ENCODE peak calls at places on chromosomes 12 and 14, in eight cellular contexts. Q is hepatocyte, Z is epithelial cell of proximal tubule, Y is small intestine, K is brain microvascular endothelial cell, B is upper lobe of right lung, C is heart left ventricle, T is cardiac muscle cell. F is an unnamed sample.

GRCh38 chr12:54565658-54566552 is 16.5 kb downstream of the PDE1B start:
- DNase-seq in K (no peak), B (no peak), Z (no peak), Y (no peak), T (no peak), Q (no peak), C (no peak), F (no peak)

GRCh38 chr12:127270193-127270592 is 996.8 kb upstream of the TMEM132C start:
- DNase-seq in C (no peak), Q (peak), K (peak), T (no peak), Y (no peak), Z (no peak), B (no peak), F (no peak)

GRCh38 chr12:4270016-4270669 is 3.4 kb upstream of the CCND2 start:
- DNase-seq in T (no peak), Y (peak), Z (no peak), B (no peak), K (no peak), C (no peak), Q (no peak), F (no peak)

GRCh38 chr14:74548881-74549280 is 55.3 kb downstream of the ISCA2 start:
- DNase-seq in C (peak), B (no peak), Z (no peak), Y (no peak), T (no peak), Q (peak), K (peak), F (no peak)

GRCh38 chr14:105397350-105397931 is 897 bp upstream of the TEX22 start:
- DNase-seq in C (peak), K (no peak), T (no peak), Q (no peak), Y (no peak), B (no peak), Z (no peak), F (no peak)

GRCh38 chr14:33949051-33950037 is 1.5 kb downstream of the EGLN3 start:
- DNase-seq in T (no peak), K (no peak), C (no peak), Z (no peak), Y (peak), Q (no peak), B (no peak), F (no peak)

GRCh38 chr12:90829044-90829443 is 125.9 kb downstream of the CCER1 start:
- DNase-seq in Z (no peak), B (no peak), K (no peak), Y (no peak), T (no peak), Q (no peak), C (no peak), F (no peak)

GRCh38 chr12:67640863-67641262 is 7.7 kb upstream of the DYRK2 start:
- DNase-seq in Q (peak), Z (no peak), K (no peak), B (no peak), Y (no peak), T (no peak), C (no peak), F (no peak)

GRCh38 chr12:7012024-7012607 is 6.2 kb downstream of the LPCAT3 start:
- DNase-seq in T (no peak), Z (no peak), C (no peak), Y (peak), K (no peak), B (no peak), Q (no peak), F (no peak)

GRCh38 chr14:50786821-50787464 is 44.0 kb downstream of the NIN start:
- DNase-seq in T (no peak), Q (no peak), K (no peak), B (no peak), Y (no peak), Z (no peak), C (no peak), F (no peak)

GRCh38 chr12:92206596-92206995 is 61.0 kb upstream of the BTG1 start:
- DNase-seq in Z (no peak), C (no peak), Q (no peak), T (no peak), Y (no peak), K (no peak), B (no peak), F (no peak)

GRCh38 chr14:34650786-34651584 is 21.0 kb upstream of the SNX6 start:
- DNase-seq in T (no peak), K (peak), Z (peak), Q (peak), B (no peak), Y (no peak), C (no peak), F (peak)

GRCh38 chr14:98984719-98985041 is 287.3 kb downstream of the BCL11B start:
- DNase-seq in C (no peak), K (no peak), B (no peak), Z (no peak), T (no peak), Y (peak), Q (no peak), F (no peak)

GRCh38 chr14:75537071-75537470 is 14.8 kb downstream of the BATF start:
- DNase-seq in Y (no peak), Q (no peak), T (no peak), C (no peak), Z (no peak), B (no peak), K (no peak), F (no peak)

GRCh38 chr12:54390668-54391551 is 6.4 kb upstream of the ZNF385A start:
- DNase-seq in Z (no peak), C (no peak), Q (peak), Y (peak), K (no peak), B (no peak), T (peak), F (peak)

GRCh38 chr14:89417469-89418225 is 614 bp upstream of the FOXN3 start:
- DNase-seq in T (peak), C (peak), B (peak), Y (peak), K (peak), Q (peak), Z (no peak), F (no peak)

GRCh38 chr14:77130386-77130785 is 11.2 kb downstream of the ZDHHC22 start:
- DNase-seq in T (no peak), Z (no peak), K (no peak), B (peak), Y (no peak), Q (no peak), C (no peak), F (no peak)

GRCh38 chr12:90770861-90771260 is 184.1 kb downstream of the CCER1 start:
- DNase-seq in C (no peak), K (no peak), B (no peak), Z (no peak), T (no peak), Y (no peak), Q (no peak), F (no peak)

GRCh38 chr12:113246478-113247122 is 25.3 kb downstream of the TPCN1 start:
- DNase-seq in Q (peak), K (no peak), T (no peak), Z (no peak), C (no peak), B (no peak), Y (no peak), F (peak)

GRCh38 chr12:113932411-113933196 is 33.5 kb downstream of the RBM19 start:
- DNase-seq in C (no peak), Y (no peak), Z (no peak), B (no peak), T (peak), K (peak), Q (peak), F (no peak)

GRCh38 chr14:104303705-104304425 is 165.5 kb downstream of the KIF26A start:
- DNase-seq in B (no peak), Y (no peak), Z (no peak), Q (no peak), T (no peak), C (no peak), K (no peak), F (no peak)

GRCh38 chr12:51051787-51052186 is 3.7 kb downstream of the LETMD1 start:
- DNase-seq in K (no peak), B (no peak), Q (no peak), T (no peak), C (no peak), Z (no peak), Y (no peak), F (no peak)

GRCh38 chr14:77098470-77099353 is 654 bp downstream of the CIPC start:
- DNase-seq in Z (no peak), T (peak), Q (peak), B (peak), K (no peak), Y (peak), C (peak), F (peak)

GRCh38 chr12:89346741-89347324 is 5.5 kb downstream of the DUSP6 start:
- DNase-seq in Z (no peak), T (peak), Q (no peak), K (peak), B (no peak), Y (peak), C (peak), F (no peak)

GRCh38 chr12:62191747-62192485 is 68.3 kb upstream of the USP15 start:
- DNase-seq in T (peak), Q (peak), B (peak), K (peak), Z (peak), Y (no peak), C (peak), F (no peak)

DNA sequence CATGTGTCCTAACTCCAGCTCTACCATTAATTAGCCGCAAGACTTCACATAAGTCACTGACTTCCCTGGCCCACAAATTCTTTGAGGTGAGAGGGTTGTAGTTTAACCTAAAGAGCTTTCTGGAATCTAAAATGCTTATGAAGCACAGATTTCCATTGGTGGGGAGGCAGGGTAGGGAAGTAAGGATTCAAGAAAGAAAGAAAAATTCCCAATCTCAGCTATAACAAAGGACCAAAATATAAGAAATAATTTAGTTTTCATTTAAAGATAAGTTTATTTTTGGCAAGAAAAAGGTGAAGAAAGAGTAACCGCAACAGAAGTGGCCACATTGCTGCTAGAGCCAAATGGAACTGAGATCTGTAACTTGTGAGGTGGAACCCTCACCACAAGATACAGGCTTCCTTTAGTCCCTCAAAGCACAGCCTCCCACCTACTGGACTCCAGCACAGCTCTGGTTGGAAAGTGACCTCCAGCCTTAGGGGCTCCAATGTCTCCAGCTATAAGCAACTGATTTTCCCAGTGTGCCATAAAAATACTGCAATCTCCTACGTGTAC is 23.6 kb downstream of the DAD1 start:
- DNase-seq in C (no peak), K (no peak), T (no peak), Z (no peak), Q (no peak), B (no peak), Y (no peak), F (no peak)
- H3K4me3 ChIP-seq in C (no peak), K (no peak), T (no peak), Z (no peak), Q (no peak), B (no peak), Y (no peak), F (no peak)

GRCh38 chr14:80428171-80428570 is 216.9 kb upstream of the DIO2 start:
- DNase-seq in Z (no peak), C (no peak), T (no peak), B (no peak), Y (no peak), Q (no peak), K (no peak), F (no peak)
- H3K4me3 ChIP-seq in Z (no peak), C (no peak), T (no peak), B (no peak), Y (no peak), Q (no peak), K (no peak), F (no peak)

GRCh38 chr12:38137287-38137686 is 179.3 kb upstream of the ALG10B start:
- DNase-seq in Z (no peak), K (no peak), Q (no peak), Y (no peak), B (no peak), T (no peak), C (no peak), F (no peak)

GRCh38 chr12:38141239-38141638 is 175.3 kb upstream of the ALG10B start:
- DNase-seq in T (no peak), C (no peak), B (no peak), K (no peak), Q (no peak), Z (no peak), Y (no peak), F (no peak)

GRCh38 chr12:38139456-38139855 is 177.1 kb upstream of the ALG10B start:
- DNase-seq in Q (no peak), T (no peak), Y (no peak), Z (no peak), B (no peak), K (no peak), C (no peak), F (no peak)

GRCh38 chr12:38138225-38139221 is 178.1 kb upstream of the ALG10B start:
- DNase-seq in Y (peak), C (peak), K (peak), Z (peak), T (peak), B (peak), Q (peak), F (peak)

GRCh38 chr12:38137716-38138115 is 178.9 kb upstream of the ALG10B start:
- DNase-seq in Q (no peak), Y (no peak), C (no peak), Z (no peak), B (no peak), K (no peak), T (no peak), F (no peak)
- H3K4me3 ChIP-seq in Q (no peak), Y (no peak), C (no peak), Z (peak), B (peak), K (no peak), T (no peak), F (no peak)

DNA sequence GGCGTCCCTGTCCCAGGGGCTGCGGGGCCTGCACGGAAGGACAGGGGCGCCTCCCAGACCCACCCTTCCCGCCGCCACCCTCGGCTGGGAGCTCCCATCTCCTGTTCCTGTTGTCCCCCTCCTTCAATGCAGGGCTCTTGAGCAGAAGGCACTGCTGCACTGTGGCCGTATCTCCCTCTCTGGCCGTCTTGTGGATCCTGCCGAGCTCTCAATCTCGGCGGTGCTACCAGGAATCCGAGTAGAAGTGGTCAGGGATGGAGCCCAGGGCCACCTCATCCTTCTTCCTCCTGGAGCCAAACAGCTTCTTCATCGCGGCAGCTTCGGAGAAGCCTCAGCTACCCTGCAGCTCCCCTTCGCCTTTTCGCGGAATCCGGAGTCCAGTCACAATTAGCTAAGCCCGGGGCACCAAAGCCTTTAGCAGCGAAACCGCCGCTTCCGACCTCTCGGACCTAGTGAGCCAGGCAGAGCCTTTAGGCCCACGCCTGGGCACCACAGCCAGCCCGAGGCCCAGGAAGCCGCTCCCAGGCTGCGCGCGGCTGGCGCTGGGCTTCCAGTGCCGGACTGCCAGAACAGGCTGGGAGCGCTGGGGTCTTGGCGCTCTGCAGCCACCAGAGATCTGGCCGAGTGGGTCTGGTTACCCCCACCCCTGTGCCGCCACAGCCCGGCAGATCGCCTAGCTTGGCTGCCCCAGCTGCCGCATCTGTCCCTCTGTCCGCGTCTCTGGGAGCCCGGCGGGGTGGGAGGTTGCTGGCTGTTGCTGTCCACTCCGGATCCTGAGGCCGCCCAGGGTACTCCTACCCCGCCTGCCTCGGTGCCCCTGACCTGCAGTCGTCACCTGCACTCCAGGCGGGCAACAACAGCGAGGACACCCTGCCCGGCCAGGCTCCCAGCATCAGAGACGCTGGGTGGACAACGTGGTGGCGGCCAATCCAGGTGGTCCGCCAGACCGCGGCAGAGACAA is 69.1 kb downstream of the ASCL4 start:
- DNase-seq in K (no peak), Z (no peak), Y (no peak), Q (peak), T (peak), C (no peak), B (peak), F (no peak)
- H3K4me3 ChIP-seq in K (peak), Z (peak), Y (no peak), Q (peak), T (peak), C (peak), B (peak), F (no peak)

GRCh38 chr12:82952946-82953345 is 266.2 kb downstream of the TMTC2 start:
- DNase-seq in B (no peak), K (no peak), Z (no peak), Y (no peak), Q (no peak), T (no peak), C (no peak), F (no peak)
- H3K4me3 ChIP-seq in B (no peak), K (no peak), Z (no peak), Y (no peak), Q (no peak), T (no peak), C (no peak), F (no peak)

GRCh38 chr14:70646705-70647104 is 5.0 kb downstream of the TTC9 start:
- DNase-seq in Z (no peak), Y (no peak), B (no peak), Q (no peak), K (no peak), C (no peak), T (no peak), F (no peak)
- H3K4me3 ChIP-seq in Z (no peak), Y (no peak), B (no peak), Q (no peak), K (no peak), C (no peak), T (no peak), F (no peak)

DNA sequence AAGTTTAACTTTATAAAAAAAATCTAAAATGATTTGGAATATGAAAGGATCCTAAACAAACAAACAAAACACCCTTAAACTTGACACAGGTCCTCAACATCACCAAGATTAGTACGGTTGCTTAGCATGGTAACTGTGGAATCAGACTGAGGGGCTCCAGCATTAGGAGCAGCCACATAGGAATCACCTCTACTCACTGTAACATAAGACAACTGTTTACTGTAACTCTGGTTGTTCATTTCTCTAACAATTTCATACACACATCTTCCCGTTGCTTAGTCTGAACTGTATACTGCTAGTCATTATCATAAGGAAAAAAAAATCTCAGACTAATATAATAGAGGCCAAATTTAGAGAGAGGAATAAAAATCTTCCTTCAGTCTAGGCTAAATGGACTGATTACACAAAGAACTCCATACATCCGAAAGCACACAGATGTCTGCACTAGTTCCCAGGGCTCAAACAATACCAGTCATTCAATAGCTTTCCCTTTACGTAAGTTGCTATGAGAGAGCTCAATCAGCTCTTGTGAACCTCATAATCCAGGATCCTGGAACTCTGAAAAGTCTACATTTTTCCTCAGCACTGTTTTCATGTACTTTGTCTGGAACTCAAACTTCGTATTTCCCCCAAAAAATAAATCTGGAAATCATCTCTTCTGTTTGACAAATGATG is 26.0 kb downstream of the LRP6 start:
- DNase-seq in B (no peak), Q (no peak), Z (no peak), K (no peak), Y (peak), C (no peak), T (peak), F (no peak)
- H3K4me3 ChIP-seq in B (no peak), Q (no peak), Z (no peak), K (no peak), Y (no peak), C (no peak), T (no peak), F (no peak)

GRCh38 chr14:101050901-101051490 is 147.5 kb upstream of the RTL1 start:
- DNase-seq in K (no peak), Y (no peak), B (no peak), T (no peak), C (peak), Z (no peak), Q (no peak), F (no peak)

GRCh38 chr14:101049511-101049910 is 146.0 kb upstream of the RTL1 start:
- DNase-seq in Z (no peak), T (no peak), B (no peak), K (no peak), Y (no peak), C (peak), Q (no peak), F (no peak)

GRCh38 chr14:101048766-101049165 is 145.2 kb upstream of the RTL1 start:
- DNase-seq in K (no peak), Z (no peak), T (no peak), Q (no peak), B (no peak), C (no peak), Y (no peak), F (no peak)

GRCh38 chr14:101047326-101047725 is 143.8 kb upstream of the RTL1 start:
- DNase-seq in C (peak), Y (no peak), T (no peak), Z (no peak), Q (no peak), B (no peak), K (no peak), F (no peak)

GRCh38 chr14:101049942-101050341 is 146.4 kb upstream of the RTL1 start:
- DNase-seq in C (peak), T (no peak), K (no peak), B (no peak), Q (no peak), Y (no peak), Z (no peak), F (no peak)
- H3K4me3 ChIP-seq in C (no peak), T (no peak), K (no peak), B (no peak), Q (no peak), Y (no peak), Z (no peak), F (no peak)